ENCODE peak calls at places on chromosomes 16 and 17, in five cellular contexts. V is SK-N-SH, W is OCI-LY7, P is thoracic aorta, D is upper lobe of left lung. L is an unnamed sample. For H3K4me1, the result is how much of the 10 kb centered on the place peaks cover.

GRCh38 chr17:29718446-29719039 is 95.8 kb upstream of the CORO6 start:
- DNase-seq in V (no peak), W (no peak), P (no peak), D (no peak), L (no peak)

GRCh38 chr17:4142107-4142900 is 526 bp downstream of the ZZEF1 start:
- DNase-seq in V (no peak), W (peak), P (no peak), D (peak), L (no peak)

GRCh38 chr17:63497708-63498483 is 21.0 kb downstream of the ACE start:
- DNase-seq in V (peak), W (peak), P (no peak), D (peak), L (no peak)

GRCh38 chr16:5428932-5429331 is 331.3 kb upstream of the EEF2KMT start:
- DNase-seq in V (no peak), W (no peak), P (no peak), D (no peak), L (no peak)

GRCh38 chr16:1309888-1310831 is 724 bp downstream of the UBE2I start:
- DNase-seq in V (peak), W (peak), P (no peak), D (peak), L (no peak)

GRCh38 chr17:49978501-49978900 is 9.5 kb downstream of the DLX4 start:
- DNase-seq in V (no peak), W (no peak), P (no peak), D (no peak), L (no peak)

GRCh38 chr17:16374129-16374528 is 6.8 kb upstream of the UBB start:
- DNase-seq in V (no peak), W (no peak), P (peak), D (no peak), L (no peak)

GRCh38 chr17:82872591-82873520 is 33.0 kb upstream of the ZNF750 start:
- DNase-seq in V (no peak), W (peak), P (no peak), D (no peak), L (no peak)

GRCh38 chr17:82978765-82979349 is 100.6 kb upstream of the METRNL start:
- DNase-seq in V (no peak), W (no peak), P (no peak), D (no peak), L (no peak)

GRCh38 chr16:3638916-3639644 is 15.4 kb upstream of the DNASE1 start:
- DNase-seq in V (no peak), W (no peak), P (no peak), D (no peak), L (no peak)

GRCh38 chr17:73991260-73991659 is 212.2 kb upstream of the RPL38 start:
- DNase-seq in V (no peak), W (no peak), P (no peak), D (no peak), L (no peak)

GRCh38 chr16:30780549-30780948 is 6.5 kb downstream of the ZNF629 start:
- DNase-seq in V (no peak), W (no peak), P (no peak), D (no peak), L (no peak)

GRCh38 chr16:54346046-54346445 is 59.5 kb upstream of the IRX3 start:
- DNase-seq in V (no peak), W (no peak), P (no peak), D (no peak), L (no peak)

GRCh38 chr17:12667299-12667958 is 1.7 kb downstream of the MYOCD start:
- DNase-seq in V (peak), W (peak), P (no peak), D (no peak), L (no peak)

GRCh38 chr17:7019406-7019805 is 3.4 kb upstream of the BCL6B start:
- DNase-seq in V (no peak), W (no peak), P (no peak), D (no peak), L (no peak)

GRCh38 chr17:7019839-7020519 is 2.9 kb upstream of the BCL6B start:
- DNase-seq in V (peak), W (no peak), P (no peak), D (peak), L (no peak)

GRCh38 chr17:7017827-7018200 is 5.0 kb upstream of the BCL6B start:
- DNase-seq in V (no peak), W (no peak), P (no peak), D (no peak), L (no peak)

GRCh38 chr17:7016886-7017826 is 4.7 kb downstream of the RNASEK start:
- DNase-seq in V (no peak), W (no peak), P (no peak), D (no peak), L (no peak)

GRCh38 chr17:7018331-7018964 is 4.4 kb upstream of the BCL6B start:
- DNase-seq in V (no peak), W (no peak), P (no peak), D (peak), L (no peak)
- H3K4me1 ChIP-seq in V (under half), W (under half), P (half or more), D (half or more), L (half or more)

DNA sequence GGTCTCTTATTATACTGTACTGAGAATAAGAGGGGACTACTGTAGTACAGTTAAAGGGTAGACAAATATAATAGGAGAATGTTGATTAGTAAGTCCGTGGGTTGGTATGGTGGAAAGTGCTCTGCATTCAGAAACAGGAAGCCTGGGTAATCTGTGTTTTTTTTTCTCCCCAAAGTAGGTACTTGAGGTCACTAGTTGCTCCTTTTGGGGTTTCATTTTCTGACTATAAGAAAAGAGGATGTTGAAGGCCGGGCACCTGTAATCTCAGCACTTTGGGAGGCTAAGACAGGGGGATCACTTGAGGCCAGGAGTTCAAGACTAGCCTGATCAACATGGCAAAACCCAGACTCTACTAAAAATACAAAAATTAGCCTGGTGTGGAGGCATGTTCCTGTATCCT is 42.0 kb upstream of the MMD start:
- DNase-seq in V (no peak), W (peak), P (no peak), D (no peak), L (no peak)
- H3K4me3 ChIP-seq in V (no peak), W (no peak), P (no peak), D (no peak), L (no peak)

DNA sequence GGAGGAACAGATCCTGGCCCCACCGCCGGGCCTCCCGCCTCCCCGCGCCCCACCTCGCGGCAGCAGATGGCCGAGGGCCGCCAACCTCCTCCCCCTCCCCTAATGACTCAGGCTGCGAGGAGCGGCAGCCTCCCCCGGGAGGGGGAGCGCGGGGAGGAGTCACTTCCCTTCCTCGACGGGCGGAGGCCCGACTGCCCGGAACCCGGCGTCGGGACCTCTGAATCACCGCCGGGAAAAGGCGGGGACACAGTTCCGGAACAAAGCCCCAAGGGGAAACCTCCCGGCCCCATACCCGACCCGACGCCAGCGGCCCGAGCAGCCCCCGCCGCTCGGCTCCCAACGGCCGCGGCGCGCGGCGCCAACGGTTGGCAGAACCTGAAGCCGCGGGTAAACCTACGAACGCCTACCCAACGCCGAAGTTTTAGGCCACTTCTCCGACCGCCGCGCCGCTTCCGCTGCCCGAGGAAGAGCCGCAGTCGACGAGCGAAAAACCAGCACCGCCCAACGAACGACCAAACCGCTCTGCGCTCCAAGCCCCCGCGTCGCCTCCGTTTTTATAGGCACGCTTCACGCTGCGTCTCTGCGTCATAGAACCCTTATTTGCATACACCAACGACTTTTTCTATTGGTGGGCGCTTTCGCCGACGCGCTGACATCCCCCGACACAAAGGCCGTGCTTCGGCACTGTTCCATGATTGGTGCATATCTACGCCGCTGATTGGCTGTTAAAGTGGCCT is 5.2 kb upstream of the UNK start:
- DNase-seq in V (peak), W (peak), P (peak), D (peak), L (peak)
- TF ChIP-seq CTCF in V (peak), W (peak), P (no peak), D (no peak), L (no peak)

GRCh38 chr17:78746263-78746948 is 35.7 kb downstream of the CYTH1 start:
- DNase-seq in V (no peak), W (no peak), P (no peak), D (no peak), L (no peak)

GRCh38 chr17:78748048-78748729 is 33.9 kb downstream of the CYTH1 start:
- DNase-seq in V (no peak), W (no peak), P (no peak), D (no peak), L (peak)

GRCh38 chr17:78746949-78747269 is 35.2 kb downstream of the CYTH1 start:
- DNase-seq in V (no peak), W (no peak), P (no peak), D (no peak), L (no peak)

GRCh38 chr17:78748730-78749317 is 33.2 kb downstream of the CYTH1 start:
- DNase-seq in V (no peak), W (peak), P (no peak), D (no peak), L (peak)

DNA sequence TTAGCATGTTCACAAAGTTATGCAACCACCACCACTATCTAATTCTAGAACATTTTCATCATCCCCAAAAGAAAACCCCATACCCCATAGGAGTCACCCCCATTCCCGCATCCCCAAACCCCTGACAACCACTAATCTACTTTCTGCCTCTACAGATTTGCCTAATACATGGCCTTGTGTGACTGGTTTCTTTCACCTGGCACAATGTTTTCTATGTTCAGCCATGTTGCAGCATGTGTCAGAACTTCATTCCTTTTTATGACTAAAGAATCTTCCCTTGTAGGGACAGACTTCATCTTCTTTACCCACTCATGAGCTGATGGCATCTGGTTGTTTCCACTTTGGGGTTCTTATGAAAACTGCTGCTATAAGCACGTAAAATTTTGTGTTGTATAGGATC is 34.6 kb downstream of the CYTH1 start:
- DNase-seq in V (no peak), W (no peak), P (no peak), D (no peak), L (no peak)
- H3K4me1 ChIP-seq in V (under half), W (half or more), P (under half), D (half or more), L (half or more)

DNA sequence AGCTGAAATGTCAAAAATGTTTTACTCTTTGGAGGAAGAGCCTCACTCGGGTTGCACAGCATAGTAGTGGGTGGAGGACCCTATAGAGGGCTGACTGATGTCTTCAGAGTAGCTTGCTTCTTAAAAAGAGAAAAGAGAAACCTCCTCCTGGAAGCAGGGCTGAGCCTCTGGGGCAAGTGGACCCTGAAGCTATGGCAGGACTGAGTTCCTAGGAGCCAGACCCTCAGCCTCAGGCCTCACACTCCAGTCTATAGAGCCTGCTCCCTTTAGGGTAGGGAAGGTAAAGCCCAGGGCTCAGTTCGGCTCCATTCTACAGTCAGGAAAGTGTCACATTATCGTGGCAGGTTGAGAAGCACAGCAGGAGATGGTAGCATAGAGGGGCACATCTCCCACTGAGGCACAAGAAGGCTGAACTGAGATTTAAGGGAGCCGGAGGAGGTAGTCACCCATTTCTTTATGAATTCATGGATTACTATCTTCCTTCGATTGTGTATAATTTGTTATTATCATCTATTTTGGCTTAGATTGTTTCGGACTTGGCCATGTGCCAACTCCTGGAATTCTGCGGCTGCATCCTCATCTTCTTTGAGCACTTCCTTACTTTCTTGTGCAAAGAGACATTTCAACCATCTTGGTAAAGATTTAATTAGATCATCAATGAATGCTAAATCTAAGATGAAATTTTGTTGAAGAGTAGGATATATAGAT is 7.4 kb upstream of the CUEDC1 start:
- DNase-seq in V (no peak), W (no peak), P (no peak), D (no peak), L (no peak)
- H3K4me3 ChIP-seq in V (no peak), W (no peak), P (no peak), D (no peak), L (no peak)

GRCh38 chr17:78174870-78175642 is 6.7 kb downstream of the SYNGR2 start:
- DNase-seq in V (no peak), W (peak), P (no peak), D (no peak), L (no peak)

GRCh38 chr17:78172284-78173024 is 4.1 kb downstream of the SYNGR2 start:
- DNase-seq in V (no peak), W (peak), P (no peak), D (peak), L (no peak)

GRCh38 chr17:78175643-78175981 is 7.2 kb downstream of the SYNGR2 start:
- DNase-seq in V (no peak), W (no peak), P (no peak), D (no peak), L (no peak)

GRCh38 chr17:78173025-78173715 is 4.8 kb downstream of the SYNGR2 start:
- DNase-seq in V (no peak), W (no peak), P (no peak), D (no peak), L (no peak)

GRCh38 chr17:78174332-78174869 is 6.0 kb downstream of the SYNGR2 start:
- DNase-seq in V (no peak), W (no peak), P (peak), D (peak), L (no peak)
- TF ChIP-seq CTCF in V (no peak), W (no peak), P (peak), D (peak), L (no peak)

DNA sequence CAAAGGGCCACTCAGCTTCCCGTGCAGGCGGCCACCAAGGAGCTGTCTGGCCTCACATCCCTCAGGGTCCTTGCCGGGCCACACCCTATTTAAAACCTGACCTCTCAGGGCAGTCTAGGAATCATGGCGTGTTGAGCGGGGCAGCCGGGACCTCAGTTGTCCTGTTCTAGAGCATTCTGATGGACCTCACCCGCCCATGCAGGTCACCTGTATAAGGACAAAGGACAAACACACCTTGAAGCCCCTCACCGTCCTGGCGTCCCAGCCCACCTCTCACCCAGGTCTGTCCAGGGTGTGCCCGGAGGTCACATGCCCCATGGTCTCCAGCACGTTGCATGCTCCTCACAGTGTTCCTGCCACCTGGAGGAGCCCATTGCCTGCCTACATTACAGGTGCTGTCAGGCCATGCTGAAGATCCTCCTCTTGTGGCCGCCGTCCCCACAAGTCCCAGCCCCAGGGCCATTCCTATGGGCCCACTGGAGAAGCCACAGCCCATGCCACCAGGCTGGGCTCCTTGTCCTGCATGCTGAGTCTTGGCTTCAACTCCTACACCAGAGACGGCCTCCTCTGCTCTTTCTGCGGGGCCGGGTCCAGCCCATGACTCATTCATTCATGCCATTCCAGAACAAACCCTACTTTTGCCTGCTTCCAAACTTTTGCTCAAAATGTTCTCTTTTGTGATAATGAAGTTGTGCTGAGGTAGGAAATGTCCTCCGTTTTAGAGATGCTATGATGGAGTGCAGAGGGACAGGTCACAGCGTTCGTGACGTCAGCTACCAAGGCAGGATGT is 46.3 kb downstream of the PEMT start:
- DNase-seq in V (no peak), W (no peak), P (no peak), D (peak), L (no peak)
- H3K4me1 ChIP-seq in V (half or more), W (under half), P (under half), D (under half), L (under half)

GRCh38 chr16:75022567-75022966 is 23.7 kb downstream of the ZNRF1 start:
- DNase-seq in V (no peak), W (no peak), P (no peak), D (no peak), L (no peak)
- H3K4me3 ChIP-seq in V (no peak), W (no peak), P (no peak), D (no peak), L (no peak)

L was measured in CD8-positive, alpha-beta T cell.